ENCODE peak calls at places on chromosomes 6 and 20, in nine cellular contexts. Y, H, G, X, P, Q, C, I and D are unnamed samples.

GRCh38 chr6:84224251-84224650 is 3.2 kb downstream of the CEP162 start:
- DNase-seq in P (peak), H (no peak), I (no peak), Y (no peak), C (no peak), G (no peak), Q (no peak), X (no peak), D (no peak)

GRCh38 chr20:38973107-38973506 is 11.0 kb downstream of the DHX35 start:
- DNase-seq in Y (no peak), Q (no peak), I (no peak), C (no peak), P (no peak), X (no peak), G (no peak), H (no peak), D (no peak)

GRCh38 chr6:23175391-23175790 is 606.0 kb downstream of the HDGFL1 start:
- DNase-seq in P (no peak), H (no peak), G (no peak), I (no peak), Y (no peak), C (no peak), X (no peak), Q (no peak), D (no peak)

GRCh38 chr6:25085761-25086160 is 150.0 kb upstream of the RIPOR2 start:
- DNase-seq in G (no peak), Q (no peak), I (peak), Y (no peak), X (no peak), P (no peak), H (peak), C (no peak), D (no peak)

GRCh38 chr20:4341804-4342560 is 326.6 kb upstream of the RNF24 start:
- DNase-seq in H (no peak), G (no peak), P (peak), C (peak), X (no peak), I (no peak), Y (no peak), Q (no peak), D (no peak)

GRCh38 chr20:47318027-47318595 is 38.4 kb downstream of the ZMYND8 start:
- DNase-seq in H (no peak), I (peak), P (peak), Y (peak), G (no peak), Q (no peak), C (peak), X (no peak), D (no peak)

GRCh38 chr6:160535270-160535669 is 128.8 kb downstream of the LPA start:
- DNase-seq in C (no peak), Y (no peak), G (no peak), P (no peak), Q (no peak), X (no peak), H (no peak), I (no peak), D (no peak)

GRCh38 chr20:41618807-41619294 is 674 bp upstream of the CHD6 start:
- DNase-seq in Q (no peak), X (no peak), H (no peak), I (no peak), G (no peak), Y (no peak), C (no peak), P (no peak), D (no peak)

GRCh38 chr6:149210376-149210775 is 107.1 kb upstream of the TAB2 start:
- DNase-seq in X (no peak), G (no peak), P (peak), H (peak), Y (no peak), Q (no peak), I (no peak), C (peak), D (no peak)

GRCh38 chr6:7730852-7731251 is 5.0 kb downstream of the BMP6 start:
- DNase-seq in H (no peak), Q (no peak), X (peak), Y (no peak), I (no peak), P (peak), G (peak), C (peak), D (no peak)

GRCh38 chr6:582370-582769 is 74.5 kb downstream of the HUS1B start:
- DNase-seq in P (no peak), I (no peak), Y (peak), C (peak), H (no peak), G (no peak), Q (no peak), X (no peak), D (no peak)

GRCh38 chr20:20712004-20712473 is 405 bp downstream of the RALGAPA2 start:
- DNase-seq in C (no peak), Q (no peak), H (no peak), I (no peak), Y (no peak), X (no peak), P (no peak), G (no peak), D (no peak)

GRCh38 chr20:36573103-36573797 is at the start of gene TGIF2:
- DNase-seq in Q (peak), P (peak), C (peak), H (peak), X (peak), Y (peak), G (peak), I (peak), D (peak)

GRCh38 chr6:110560239-110561015 is 84.0 kb upstream of the SLC22A16 start:
- DNase-seq in Q (no peak), P (no peak), C (no peak), X (no peak), I (peak), H (peak), Y (no peak), G (no peak), D (no peak)

GRCh38 chr6:84777888-84778287 is 13.5 kb upstream of the TBX18 start:
- DNase-seq in Y (no peak), I (no peak), P (no peak), C (no peak), H (no peak), G (no peak), Q (no peak), X (no peak), D (no peak)

GRCh38 chr6:52340603-52340880 is 21.4 kb upstream of the PAQR8 start:
- DNase-seq in Y (no peak), G (no peak), Q (no peak), P (no peak), H (no peak), X (no peak), C (no peak), I (no peak), D (no peak)